ENCODE peak calls at places on chromosomes 6 and 20, in ten cellular contexts. H is upper lobe of right lung, E is spleen, T is tibial nerve, P is ovary, N is IMR-90, U is A549, B is left ventricle myocardium inferior, I is AG04450, J is HCT116. C is an unnamed sample.

GRCh38 chr6:123118811-123119210 is 122.8 kb downstream of the CLVS2 start:
- DNase-seq in H (no peak), E (no peak), T (no peak), P (no peak), N (no peak), U (peak; percentile 17), B (no peak), I (no peak), J (no peak), C (no peak)

GRCh38 chr6:67888886-67889681 is 746.0 kb upstream of the ADGRB3 start:
- DNase-seq in H (no peak), E (no peak), T (no peak), P (no peak), N (no peak), U (no peak), B (no peak), I (no peak), J (no peak), C (no peak)

GRCh38 chr6:135814043-135814442 is 37.5 kb upstream of the PDE7B start:
- DNase-seq in H (no peak), E (no peak), T (no peak), P (no peak), N (no peak), U (no peak), B (no peak), I (no peak), J (no peak), C (no peak)

GRCh38 chr6:134647861-134648260 is 302.0 kb downstream of the ALDH8A1 start:
- DNase-seq in H (no peak), E (no peak), T (no peak), P (no peak), N (peak; percentile 69), U (no peak), B (no peak), I (no peak), J (no peak), C (no peak)

GRCh38 chr20:35698298-35699126 is 640 bp downstream of the NFS1 start:
- DNase-seq in H (peak; percentile 28), E (no peak), T (no peak), P (no peak), N (no peak), U (no peak), B (no peak), I (no peak), J (no peak), C (no peak)

GRCh38 chr20:15039088-15039762 is 701.8 kb upstream of the FLRT3 start:
- DNase-seq in H (no peak), E (no peak), T (no peak), P (no peak), N (no peak), U (peak; percentile 16), B (no peak), I (no peak), J (no peak), C (no peak)

GRCh38 chr6:110534731-110535164 is 58.3 kb upstream of the SLC22A16 start:
- DNase-seq in H (no peak), E (no peak), T (peak; percentile 41), P (no peak), N (peak; percentile 72), U (no peak), B (no peak), I (no peak), J (no peak), C (no peak)

GRCh38 chr6:14194483-14194882 is 76.9 kb downstream of the CD83 start:
- DNase-seq in H (no peak), E (no peak), T (no peak), P (no peak), N (no peak), U (no peak), B (no peak), I (no peak), J (no peak), C (no peak)

GRCh38 chr6:84768442-84769174 is 4.2 kb upstream of the TBX18 start:
- DNase-seq in H (no peak), E (no peak), T (peak; percentile 37), P (no peak), N (no peak), U (peak; percentile 71), B (no peak), I (no peak), J (no peak), C (no peak)

GRCh38 chr6:159692303-159693127 is 526 bp downstream of the SOD2 start:
- DNase-seq in H (peak; percentile 83), E (peak; percentile 93), T (peak; percentile 49), P (peak; percentile 61), N (peak; percentile 42), U (peak; percentile 51), B (peak; percentile 41), I (no peak), J (no peak), C (peak; percentile 75)

GRCh38 chr6:159693894-159694545 is 979 bp upstream of the SOD2 start:
- DNase-seq in H (no peak), E (no peak), T (peak; percentile 59), P (no peak), N (peak; percentile 36), U (no peak), B (no peak), I (no peak), J (no peak), C (peak; percentile 75)

GRCh38 chr6:159693128-159693893 is at the start of gene SOD2:
- DNase-seq in H (peak; percentile 95), E (peak; percentile 97), T (peak; percentile 77), P (peak; percentile 86), N (peak; percentile 81), U (peak; percentile 79), B (peak; percentile 87), I (peak; percentile 58), J (peak; percentile 61), C (peak; percentile 86)

GRCh38 chr6:159691963-159692287 is 1.1 kb downstream of the SOD2 start:
- DNase-seq in H (no peak), E (peak; percentile 77), T (no peak), P (no peak), N (no peak), U (no peak), B (no peak), I (no peak), J (no peak), C (peak; percentile 60)

GRCh38 chr6:159695984-159696383 is 2.9 kb upstream of the SOD2 start:
- DNase-seq in H (no peak), E (no peak), T (no peak), P (no peak), N (peak; percentile 91), U (no peak), B (no peak), I (peak; percentile 49), J (no peak), C (no peak)
- TF ChIP-seq CTCF in H (no peak), E (no peak), T (no peak), P (no peak), N (no peak), U (no peak), B (no peak), I (no peak), J (no peak), C (no peak)

GRCh38 chr6:169479783-169480495 is 221.9 kb downstream of the WDR27 start:
- DNase-seq in H (no peak), E (no peak), T (no peak), P (no peak), N (no peak), U (no peak), B (no peak), I (no peak), J (no peak), C (no peak)
- H3K9me3 ChIP-seq in H (peaks cover 3% of the 10 kb centered on the region), E (peaks cover 4% of the 10 kb centered on the region), T (peaks cover 14% of the 10 kb centered on the region), P (no peaks in the 10 kb centered on the region), N (peaks cover 5% of the 10 kb centered on the region), U (no peaks in the 10 kb centered on the region), B (peaks cover 80% of the 10 kb centered on the region), I (peaks cover 12% of the 10 kb centered on the region), J (no peaks in the 10 kb centered on the region), C (peaks cover 29% of the 10 kb centered on the region)

GRCh38 chr20:53579266-53579580 is 14.4 kb downstream of the ZNF217 start:
- DNase-seq in H (no peak), E (no peak), T (no peak), P (no peak), N (no peak), U (no peak), B (no peak), I (no peak), J (no peak), C (no peak)

GRCh38 chr20:53578492-53579222 is 15.0 kb downstream of the ZNF217 start:
- DNase-seq in H (no peak), E (no peak), T (peak; percentile 95), P (peak; percentile 56), N (peak; percentile 89), U (peak; percentile 90), B (no peak), I (peak; percentile 77), J (peak; percentile 82), C (no peak)

GRCh38 chr20:53581444-53582311 is 12.0 kb downstream of the ZNF217 start:
- DNase-seq in H (peak; percentile 63), E (peak; percentile 81), T (no peak), P (peak; percentile 31), N (no peak), U (no peak), B (no peak), I (no peak), J (no peak), C (peak; percentile 53)

GRCh38 chr20:53579581-53580375 is 13.9 kb downstream of the ZNF217 start:
- DNase-seq in H (no peak), E (no peak), T (no peak), P (no peak), N (peak; percentile 60), U (peak; percentile 65), B (no peak), I (no peak), J (no peak), C (peak; percentile 56)

GRCh38 chr20:53580376-53581111 is 13.1 kb downstream of the ZNF217 start:
- DNase-seq in H (no peak), E (no peak), T (no peak), P (no peak), N (no peak), U (no peak), B (no peak), I (no peak), J (no peak), C (no peak)
- TF ChIP-seq CTCF in H (no peak), E (peak; percentile 29), T (peak; percentile 46), P (peak; percentile 9), N (peak; percentile 16), U (no peak), B (peak; percentile 32), I (no peak), J (no peak), C (no peak)

GRCh38 chr6:168778201-168778600 is 337.2 kb downstream of the SMOC2 start:
- DNase-seq in H (no peak), E (no peak), T (peak; percentile 46), P (peak; percentile 71), N (no peak), U (no peak), B (peak; percentile 54), I (no peak), J (no peak), C (no peak)

GRCh38 chr6:168773788-168774187 is 332.8 kb downstream of the SMOC2 start:
- DNase-seq in H (no peak), E (no peak), T (no peak), P (no peak), N (no peak), U (no peak), B (no peak), I (no peak), J (no peak), C (no peak)

DNA sequence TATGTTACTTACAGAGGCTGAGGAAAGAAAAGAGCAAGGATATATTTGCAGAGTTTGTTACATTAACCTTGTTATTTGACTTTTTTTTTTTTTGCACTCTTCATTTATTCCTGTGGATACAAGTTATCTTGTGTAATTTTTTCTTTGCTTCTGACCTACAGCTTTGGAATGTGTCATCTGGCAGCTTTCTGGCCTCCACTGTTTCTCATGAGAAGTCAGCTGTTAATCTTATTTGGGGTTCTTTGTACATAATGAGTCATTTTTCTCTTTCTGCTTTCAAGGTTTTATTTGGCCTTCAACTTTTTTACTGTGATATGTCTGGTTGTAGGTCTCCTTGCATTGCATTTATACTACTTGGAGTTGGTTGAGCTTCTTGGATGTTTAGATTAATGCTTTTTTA is 333.4 kb downstream of the SMOC2 start:
- DNase-seq in H (no peak), E (no peak), T (no peak), P (no peak), N (no peak), U (no peak), B (no peak), I (no peak), J (no peak), C (no peak)
- H3K9me3 ChIP-seq in H (peaks cover 4% of the 10 kb centered on the region), E (peaks cover 25% of the 10 kb centered on the region), T (peaks cover 4% of the 10 kb centered on the region), P (no peaks in the 10 kb centered on the region), N (peaks cover 18% of the 10 kb centered on the region), U (no peaks in the 10 kb centered on the region), B (peaks cover 63% of the 10 kb centered on the region), I (peaks cover 23% of the 10 kb centered on the region), J (no peaks in the 10 kb centered on the region), C (peaks cover 7% of the 10 kb centered on the region)

C was measured in mucosa of descending colon.